ENCODE peak calls at places on chromosome 1, in four cellular contexts. M, B, T and S are unnamed samples.

GRCh38 chr1:57278558-57278957 is 145.3 kb downstream of the DAB1 start:
- DNase-seq in M (no peak), B (no peak), T (no peak), S (no peak)

GRCh38 chr1:52141513-52142219 is at the start of gene ZFYVE9:
- DNase-seq in M (peak), B (peak), T (peak), S (peak)

GRCh38 chr1:223143760-223144248 is 756 bp upstream of the TLR5 start:
- DNase-seq in M (no peak), B (no peak), T (no peak), S (peak)

GRCh38 chr1:227758366-227758765 is 23.1 kb downstream of the SNAP47 start:
- DNase-seq in M (no peak), B (no peak), T (no peak), S (no peak)

GRCh38 chr1:17097787-17098186 is 21.5 kb downstream of the PADI2 start:
- DNase-seq in M (no peak), B (no peak), T (no peak), S (no peak)

GRCh38 chr1:204323887-204324286 is 35.8 kb downstream of the PLEKHA6 start:
- DNase-seq in M (peak), B (no peak), T (no peak), S (no peak)

GRCh38 chr1:180256353-180257027 is 26.4 kb downstream of the LHX4 start:
- DNase-seq in M (no peak), B (no peak), T (no peak), S (no peak)

GRCh38 chr1:247216246-247216645 is 39.6 kb upstream of the VN1R5 start:
- DNase-seq in M (no peak), B (no peak), T (no peak), S (no peak)

GRCh38 chr1:151680812-151681211 is 35.8 kb downstream of the CELF3 start:
- DNase-seq in M (peak), B (no peak), T (no peak), S (no peak)

GRCh38 chr1:17892225-17892624 is 137.1 kb downstream of the ACTL8 start:
- DNase-seq in M (no peak), B (no peak), T (no peak), S (no peak)

GRCh38 chr1:239274242-239274830 is 112.0 kb upstream of the CHRM3 start:
- DNase-seq in M (no peak), B (no peak), T (no peak), S (no peak)

GRCh38 chr1:239421810-239422209 is 35.4 kb downstream of the CHRM3 start:
- DNase-seq in M (no peak), B (no peak), T (no peak), S (no peak)

GRCh38 chr1:12600880-12601633 is 17.0 kb downstream of the DHRS3 start:
- DNase-seq in M (no peak), B (peak), T (peak), S (peak)

GRCh38 chr1:218686258-218686657 is 341.1 kb downstream of the TGFB2 start:
- DNase-seq in M (peak), B (no peak), T (no peak), S (no peak)

GRCh38 chr1:110134050-110134595 is 16.2 kb upstream of the SLC6A17 start:
- DNase-seq in M (no peak), B (no peak), T (no peak), S (no peak)

GRCh38 chr1:222543817-222544216 is 4.1 kb downstream of the HHIPL2 start:
- DNase-seq in M (no peak), B (peak), T (peak), S (no peak)

GRCh38 chr1:209855623-209856022 is 27.9 kb downstream of the UTP25 start:
- DNase-seq in M (no peak), B (no peak), T (no peak), S (no peak)

GRCh38 chr1:225962440-225962975 is 21.5 kb upstream of the LEFTY2 start:
- DNase-seq in M (no peak), B (peak), T (peak), S (peak)

GRCh38 chr1:156126043-156126700 is 11.7 kb downstream of the LMNA start:
- DNase-seq in M (peak), B (peak), T (peak), S (peak)

GRCh38 chr1:192941722-192942411 is 117.3 kb downstream of the UCHL5 start:
- DNase-seq in M (no peak), B (no peak), T (no peak), S (peak)

GRCh38 chr1:183898001-183898396 is 93.1 kb downstream of the RGL1 start:
- DNase-seq in M (no peak), B (no peak), T (no peak), S (no peak)

GRCh38 chr1:37949524-37950152 is 2.8 kb upstream of the INPP5B start:
- DNase-seq in M (no peak), B (no peak), T (no peak), S (no peak)

GRCh38 chr1:84199257-84199656 is 55.2 kb downstream of the PRKACB start:
- DNase-seq in M (no peak), B (no peak), T (no peak), S (no peak)

GRCh38 chr1:117077267-117077666 is 17.1 kb downstream of the TTF2 start:
- DNase-seq in M (peak), B (no peak), T (no peak), S (no peak)

GRCh38 chr1:150999051-150999674 is 7.5 kb downstream of the MINDY1 start:
- DNase-seq in M (peak), B (no peak), T (no peak), S (no peak)

GRCh38 chr1:226123591-226124471 is 61.3 kb downstream of the H3-3A start:
- DNase-seq in M (no peak), B (no peak), T (no peak), S (no peak)

GRCh38 chr1:95006681-95007080 is 66.1 kb downstream of the ALG14 start:
- DNase-seq in M (no peak), B (no peak), T (no peak), S (no peak)

GRCh38 chr1:6026095-6026809 is 19.4 kb upstream of the KCNAB2 start:
- DNase-seq in M (no peak), B (peak), T (peak), S (peak)

GRCh38 chr1:210633636-210634035 is 304.9 kb downstream of the HHAT start:
- DNase-seq in M (no peak), B (no peak), T (no peak), S (no peak)

GRCh38 chr1:111463029-111463683 is 10.6 kb upstream of the C1orf162 start:
- DNase-seq in M (peak), B (no peak), T (no peak), S (no peak)

GRCh38 chr1:59502009-59502691 is 205.3 kb downstream of the FGGY start:
- DNase-seq in M (no peak), B (no peak), T (no peak), S (no peak)

GRCh38 chr1:193417945-193418744 is 231.7 kb upstream of the B3GALT2 start:
- DNase-seq in M (peak), B (no peak), T (no peak), S (no peak)

DNA sequence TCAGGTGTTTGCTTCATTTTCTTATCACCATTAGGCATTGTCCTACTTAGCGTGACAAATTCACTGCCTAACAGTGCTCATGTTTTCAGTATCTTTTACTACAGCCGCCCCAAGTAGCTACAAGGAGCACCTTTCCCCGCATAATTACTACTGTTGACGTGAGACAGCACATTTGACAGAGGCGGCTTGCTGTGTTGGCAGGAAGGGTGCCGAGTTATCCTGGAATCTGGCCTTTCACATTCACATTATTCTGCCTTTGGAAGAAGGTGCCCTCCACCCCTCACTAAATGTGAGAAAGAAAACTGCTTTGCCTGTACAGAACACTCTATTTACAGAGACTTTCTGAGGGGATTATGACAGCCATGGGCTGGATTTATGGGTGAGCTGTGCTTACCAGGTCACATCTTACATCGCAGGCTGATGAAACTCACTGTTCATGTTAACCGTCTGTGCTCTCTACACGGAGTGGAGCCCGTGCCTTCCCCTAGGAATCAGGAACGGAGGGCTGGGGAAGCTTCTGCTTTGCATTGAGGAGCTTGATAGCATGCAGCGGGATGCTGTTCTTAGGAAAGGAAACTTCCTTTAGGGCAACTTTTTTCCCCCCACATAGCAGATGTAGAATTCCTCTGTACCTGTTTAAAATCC is 148.0 kb upstream of the ZRANB2 start:
- DNase-seq in M (no peak), B (peak), T (peak), S (no peak)
- H2AFZ ChIP-seq in M (no peak), B (no peak), T (peak), S (no peak)

DNA sequence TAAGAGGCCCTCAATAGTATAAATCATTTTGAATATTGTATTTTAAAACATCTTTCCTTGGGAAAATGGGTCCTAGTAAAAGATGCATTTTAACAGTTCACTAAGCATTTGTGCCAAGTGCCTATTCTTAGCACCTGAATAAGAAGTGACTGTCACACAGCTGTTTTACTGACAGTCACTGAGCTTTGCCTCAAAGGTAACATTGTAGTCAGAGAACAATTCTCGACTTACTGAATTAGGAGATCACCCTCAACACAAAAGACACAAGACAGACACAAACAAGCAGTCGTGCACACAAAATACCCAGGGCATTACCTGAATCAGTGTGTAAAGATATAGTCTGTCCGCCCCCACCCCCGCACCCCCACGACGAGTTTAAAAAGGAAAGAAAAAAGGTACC is 388 bp downstream of the ESRRG start:
- DNase-seq in M (no peak), B (no peak), T (peak), S (no peak)
- H2AFZ ChIP-seq in M (no peak), B (peak), T (peak), S (no peak)

GRCh38 chr1:172530000-172530399 is 3.0 kb upstream of the SUCO start:
- DNase-seq in M (no peak), B (no peak), T (no peak), S (no peak)
- H2AFZ ChIP-seq in M (no peak), B (no peak), T (no peak), S (no peak)

DNA sequence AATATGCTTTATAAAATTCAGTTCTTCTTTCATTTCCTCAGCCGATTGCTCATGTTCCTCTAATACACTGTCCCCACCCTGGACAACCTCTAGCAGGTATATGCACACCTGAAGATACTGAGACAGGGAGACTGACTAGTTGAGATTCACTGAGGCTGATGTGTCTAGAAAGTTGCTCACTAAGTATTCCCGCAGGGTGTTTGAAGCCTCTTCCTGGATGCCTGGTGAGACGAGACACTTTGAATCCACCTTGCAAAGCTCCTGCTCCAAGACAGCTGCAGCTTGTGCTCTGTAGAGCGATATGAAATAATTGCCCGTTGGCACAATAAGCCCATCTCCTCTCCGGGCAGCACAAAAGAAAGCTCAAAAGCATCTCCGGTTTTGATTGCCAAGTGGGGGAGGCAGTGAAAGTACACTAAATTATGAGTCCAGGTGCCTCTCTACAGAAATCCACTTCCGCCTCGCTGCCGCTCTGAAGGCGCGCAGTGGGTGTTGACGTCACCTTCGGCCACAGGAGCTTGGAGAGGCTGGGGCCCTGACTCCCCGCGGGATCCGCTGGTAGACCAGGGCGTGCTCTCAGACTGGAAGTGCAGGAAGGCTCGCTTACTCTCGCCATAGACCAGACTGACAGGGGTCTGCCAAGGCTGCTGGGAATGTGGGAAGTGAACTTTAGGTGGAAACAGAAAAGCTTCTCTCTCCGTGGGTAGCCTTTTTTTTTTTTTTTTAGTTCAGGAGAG is 46.3 kb downstream of the GPA33 start:
- DNase-seq in M (peak), B (peak), T (peak), S (peak)
- H2AFZ ChIP-seq in M (no peak), B (no peak), T (peak), S (peak)

GRCh38 chr1:157562515-157562914 is 10.2 kb upstream of the FCRL5 start:
- DNase-seq in M (no peak), B (no peak), T (no peak), S (peak)
- H2AFZ ChIP-seq in M (no peak), B (no peak), T (peak), S (no peak)